ENCODE peak calls at places on chromosomes 6 and 20, in nine cellular contexts. W, R, Z, Y, T, D, H, O and U are unnamed samples.

GRCh38 chr6:139395891-139396299 is 21.4 kb upstream of the CITED2 start:
- DNase-seq in W (no peak), R (no peak), Z (no peak), Y (no peak), T (no peak), D (no peak), H (no peak), O (peak), U (no peak)

GRCh38 chr6:111342913-111343312 is 140.1 kb downstream of the REV3L start:
- DNase-seq in W (no peak), R (peak), Z (no peak), Y (no peak), T (no peak), D (no peak), H (no peak), O (no peak), U (no peak)

GRCh38 chr6:22362361-22362760 is 65.5 kb upstream of the PRL start:
- DNase-seq in W (no peak), R (no peak), Z (no peak), Y (no peak), T (no peak), D (no peak), H (no peak), O (no peak), U (peak)

GRCh38 chr6:160036331-160036695 is 67.4 kb downstream of the IGF2R start:
- DNase-seq in W (no peak), R (no peak), Z (no peak), Y (no peak), T (no peak), D (no peak), H (no peak), O (no peak), U (no peak)

GRCh38 chr20:62237772-62238568 is at the start of gene OSBPL2:
- DNase-seq in W (peak), R (peak), Z (peak), Y (peak), T (peak), D (peak), H (peak), O (peak), U (peak)

GRCh38 chr20:56949318-56949717 is 317.1 kb downstream of the BMP7 start:
- DNase-seq in W (no peak), R (no peak), Z (no peak), Y (no peak), T (no peak), D (no peak), H (no peak), O (no peak), U (no peak)

GRCh38 chr20:884983-885952 is 30.9 kb downstream of the ANGPT4 start:
- DNase-seq in W (no peak), R (peak), Z (no peak), Y (no peak), T (no peak), D (no peak), H (peak), O (no peak), U (peak)

GRCh38 chr6:168177492-168177891 is 98.5 kb upstream of the FRMD1 start:
- DNase-seq in W (no peak), R (no peak), Z (no peak), Y (no peak), T (peak), D (no peak), H (no peak), O (no peak), U (no peak)

GRCh38 chr6:29705389-29706231 is 17.6 kb upstream of the HLA-F start:
- DNase-seq in W (no peak), R (peak), Z (peak), Y (no peak), T (no peak), D (peak), H (no peak), O (peak), U (peak)

GRCh38 chr6:170039156-170040114 is 251.4 kb downstream of the DLL1 start:
- DNase-seq in W (no peak), R (no peak), Z (no peak), Y (no peak), T (peak), D (no peak), H (no peak), O (no peak), U (no peak)

GRCh38 chr20:61805781-61806180 is 259.9 kb downstream of the TAF4 start:
- DNase-seq in W (no peak), R (no peak), Z (no peak), Y (no peak), T (no peak), D (no peak), H (no peak), O (no peak), U (no peak)

GRCh38 chr6:25835442-25836283 is 3.8 kb upstream of the SLC17A1 start:
- DNase-seq in W (no peak), R (no peak), Z (no peak), Y (no peak), T (no peak), D (no peak), H (no peak), O (no peak), U (no peak)

GRCh38 chr6:149089508-149089907 is 228.0 kb upstream of the TAB2 start:
- DNase-seq in W (no peak), R (no peak), Z (no peak), Y (no peak), T (no peak), D (no peak), H (no peak), O (no peak), U (no peak)

GRCh38 chr6:84606860-84607259 is 157.5 kb downstream of the TBX18 start:
- DNase-seq in W (no peak), R (no peak), Z (no peak), Y (no peak), T (no peak), D (no peak), H (no peak), O (no peak), U (no peak)

GRCh38 chr6:128443553-128443952 is 76.8 kb downstream of the PTPRK start:
- DNase-seq in W (no peak), R (peak), Z (no peak), Y (no peak), T (no peak), D (no peak), H (no peak), O (no peak), U (no peak)